ENCODE peak calls at places on chromosome 3, in five cellular contexts. E is GM23248, B is PC-9, G is HCT116, X is PC-3. H is an unnamed sample.
A peak's percentile ranks its signal among the peaks of the same experiment; 100 is the strongest.

GRCh38 chr3:65963787-65964707 is 74.7 kb downstream of the MAGI1 start:
- DNase-seq in E (peak; percentile 96), B (peak; percentile 94), G (peak; percentile 90), X (peak; percentile 74), H (no peak)

GRCh38 chr3:160754371-160754854 is 1.6 kb upstream of the PPM1L start:
- DNase-seq in E (peak; percentile 72), B (peak; percentile 54), G (no peak), X (peak; percentile 51), H (peak; percentile 49)

GRCh38 chr3:188274249-188274915 is 120.4 kb downstream of the LPP start:
- DNase-seq in E (peak; percentile 31), B (no peak), G (no peak), X (peak; percentile 50), H (no peak)

GRCh38 chr3:14210843-14211594 is 32.4 kb downstream of the LSM3 start:
- DNase-seq in E (peak; percentile 69), B (peak; percentile 56), G (no peak), X (no peak), H (no peak)

GRCh38 chr3:172467170-172467824 is 19.0 kb upstream of the GHSR start:
- DNase-seq in E (peak; percentile 60), B (peak; percentile 98), G (peak; percentile 42), X (peak; percentile 53), H (no peak)

GRCh38 chr3:155391104-155391503 is 97.6 kb upstream of the STRIT1 start:
- DNase-seq in E (peak; percentile 93), B (no peak), G (no peak), X (no peak), H (no peak)

GRCh38 chr3:66121288-66121687 is 82.6 kb upstream of the MAGI1 start:
- DNase-seq in E (peak; percentile 46), B (peak; percentile 53), G (no peak), X (peak; percentile 6), H (no peak)

GRCh38 chr3:150733936-150734794 is 28.8 kb downstream of the SIAH2 start:
- DNase-seq in E (no peak), B (no peak), G (no peak), X (no peak), H (no peak)

GRCh38 chr3:124972457-124972856 is 37.9 kb upstream of the MUC13 start:
- DNase-seq in E (no peak), B (no peak), G (no peak), X (no peak), H (no peak)

GRCh38 chr3:50474717-50475116 is 28.7 kb downstream of the CACNA2D2 start:
- DNase-seq in E (peak; percentile 82), B (no peak), G (no peak), X (peak; percentile 18), H (no peak)

GRCh38 chr3:42764115-42764514 is 8.9 kb downstream of the CCDC13 start:
- DNase-seq in E (no peak), B (peak; percentile 51), G (no peak), X (peak; percentile 39), H (no peak)

GRCh38 chr3:146972726-146973125 is 367.6 kb upstream of the PLSCR5 start:
- DNase-seq in E (peak; percentile 79), B (no peak), G (no peak), X (no peak), H (no peak)

GRCh38 chr3:180563411-180563810 is 38.6 kb upstream of the TTC14 start:
- DNase-seq in E (no peak), B (no peak), G (no peak), X (no peak), H (no peak)

GRCh38 chr3:157531301-157531660 is 28.1 kb upstream of the VEPH1 start:
- DNase-seq in E (peak; percentile 71), B (no peak), G (no peak), X (peak; percentile 39), H (no peak)

GRCh38 chr3:43152649-43153048 is 46.8 kb upstream of the POMGNT2 start:
- DNase-seq in E (no peak), B (no peak), G (no peak), X (no peak), H (no peak)

GRCh38 chr3:14434105-14434504 is 31.7 kb downstream of the SLC6A6 start:
- DNase-seq in E (peak; percentile 92), B (peak; percentile 43), G (no peak), X (peak; percentile 76), H (no peak)

GRCh38 chr3:57060089-57060829 is at the start of gene SPATA12:
- DNase-seq in E (peak; percentile 96), B (peak; percentile 97), G (peak; percentile 96), X (peak; percentile 98), H (no peak)

GRCh38 chr3:162984752-162985151 is 1488.1 kb downstream of the OTOL1 start:
- DNase-seq in E (no peak), B (no peak), G (no peak), X (no peak), H (no peak)

GRCh38 chr3:113210608-113211369 is 568 bp upstream of the BOC start:
- DNase-seq in E (peak; percentile 58), B (no peak), G (no peak), X (no peak), H (no peak)

GRCh38 chr3:164155386-164155785 is 922.9 kb downstream of the SI start:
- DNase-seq in E (no peak), B (no peak), G (no peak), X (peak; percentile 7), H (no peak)

GRCh38 chr3:22819209-22819608 is 383.9 kb upstream of the UBE2E2 start:
- DNase-seq in E (no peak), B (no peak), G (no peak), X (no peak), H (no peak)

GRCh38 chr3:8451696-8452095 is 49.9 kb upstream of the LMCD1 start:
- DNase-seq in E (peak; percentile 89), B (no peak), G (no peak), X (no peak), H (no peak)

GRCh38 chr3:103863381-103863780 is 1428.6 kb downstream of the ZPLD1 start:
- DNase-seq in E (no peak), B (no peak), G (no peak), X (no peak), H (no peak)

GRCh38 chr3:21839592-21839991 is 88.6 kb upstream of the ZNF385D start:
- DNase-seq in E (peak; percentile 96), B (no peak), G (no peak), X (peak; percentile 68), H (peak; percentile 0)

GRCh38 chr3:100260081-100260684 is 609 bp upstream of the TBC1D23 start:
- DNase-seq in E (peak; percentile 73), B (peak; percentile 46), G (no peak), X (no peak), H (no peak)

GRCh38 chr3:153252963-153253362 is 90.9 kb downstream of the RAP2B start:
- DNase-seq in E (peak; percentile 58), B (no peak), G (no peak), X (peak; percentile 93), H (no peak)

GRCh38 chr3:9397911-9398714 is 698 bp downstream of the SETD5 start:
- DNase-seq in E (peak; percentile 69), B (peak; percentile 45), G (no peak), X (no peak), H (peak; percentile 38)

GRCh38 chr3:50205719-50206276 is 727 bp downstream of the SLC38A3 start:
- DNase-seq in E (no peak), B (no peak), G (peak; percentile 63), X (no peak), H (no peak)

GRCh38 chr3:157239082-157239704 is 79.2 kb upstream of the CCNL1 start:
- DNase-seq in E (peak; percentile 73), B (no peak), G (peak; percentile 46), X (peak; percentile 81), H (peak; percentile 64)

GRCh38 chr3:29202368-29202767 is 78.5 kb upstream of the RBMS3 start:
- DNase-seq in E (peak; percentile 44), B (no peak), G (no peak), X (peak; percentile 84), H (no peak)

GRCh38 chr3:39933986-39934693 is 124.7 kb downstream of the MYRIP start:
- DNase-seq in E (no peak), B (no peak), G (no peak), X (no peak), H (no peak)

GRCh38 chr3:99866167-99866810 is 48.6 kb downstream of the CMSS1 start:
- DNase-seq in E (peak; percentile 86), B (no peak), G (no peak), X (peak; percentile 43), H (no peak)

GRCh38 chr3:170809021-170809974 is 60.7 kb downstream of the RPL22L1 start:
- DNase-seq in E (peak; percentile 86), B (peak; percentile 81), G (peak; percentile 56), X (peak; percentile 95), H (peak; percentile 48)

GRCh38 chr3:150177673-150178378 is 207.1 kb upstream of the PFN2 start:
- DNase-seq in E (peak; percentile 79), B (no peak), G (no peak), X (peak; percentile 56), H (no peak)

GRCh38 chr3:111666041-111666735 is 71.0 kb upstream of the ZBED2 start:
- DNase-seq in E (peak; percentile 11), B (no peak), G (no peak), X (peak; percentile 39), H (no peak)

GRCh38 chr3:42473083-42473932 is 29.1 kb upstream of the VIPR1 start:
- DNase-seq in E (peak; percentile 2), B (peak; percentile 83), G (no peak), X (no peak), H (no peak)

GRCh38 chr3:107198522-107199271 is 178.5 kb upstream of the CCDC54 start:
- DNase-seq in E (peak; percentile 52), B (no peak), G (no peak), X (no peak), H (no peak)

GRCh38 chr3:16788440-16789057 is 96.2 kb upstream of the PLCL2 start:
- DNase-seq in E (no peak), B (no peak), G (no peak), X (no peak), H (no peak)
- H3K9me2 ChIP-seq in E (no peaks in the 10 kb centered on the region), B (no peaks in the 10 kb centered on the region), G (no peaks in the 10 kb centered on the region), X (no peaks in the 10 kb centered on the region), H (no peaks in the 10 kb centered on the region)

GRCh38 chr3:134794950-134795775 is at the start of gene EPHB1:
- DNase-seq in E (peak; percentile 95), B (no peak), G (peak; percentile 60), X (peak; percentile 79), H (peak; percentile 71)
- H3K27ac ChIP-seq in E (no peak within 1 kb of the TSS), B (no peak within 1 kb of the TSS), G (no peak within 1 kb of the TSS), X (no peak within 1 kb of the TSS), H (no peak within 1 kb of the TSS)

DNA sequence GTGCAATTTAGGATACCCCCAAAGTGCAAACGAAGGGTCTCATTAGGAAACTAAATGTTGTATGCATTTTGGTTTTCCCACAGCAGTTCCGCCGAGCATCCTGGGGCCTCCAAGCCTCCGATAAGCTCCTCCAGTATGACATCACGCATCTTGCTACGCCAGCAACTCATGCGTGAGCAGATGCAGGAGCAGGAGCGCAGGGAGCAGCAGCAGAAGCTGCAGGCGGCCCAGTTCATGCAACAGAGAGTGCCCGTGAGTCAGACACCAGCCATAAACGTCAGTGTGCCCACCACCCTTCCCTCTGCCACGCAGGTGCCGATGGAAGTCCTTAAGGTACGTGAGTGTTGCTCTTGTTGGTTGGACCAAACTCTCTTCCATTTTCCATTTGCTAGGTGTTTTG is 120.5 kb upstream of the SAMMSON start:
- DNase-seq in E (no peak), B (no peak), G (no peak), X (no peak), H (no peak)
- H3K4me1 ChIP-seq in E (no peaks in the 10 kb centered on the region), B (peaks cover 12% of the 10 kb centered on the region), G (no peaks in the 10 kb centered on the region), X (peaks cover 13% of the 10 kb centered on the region), H (no peaks in the 10 kb centered on the region)

DNA sequence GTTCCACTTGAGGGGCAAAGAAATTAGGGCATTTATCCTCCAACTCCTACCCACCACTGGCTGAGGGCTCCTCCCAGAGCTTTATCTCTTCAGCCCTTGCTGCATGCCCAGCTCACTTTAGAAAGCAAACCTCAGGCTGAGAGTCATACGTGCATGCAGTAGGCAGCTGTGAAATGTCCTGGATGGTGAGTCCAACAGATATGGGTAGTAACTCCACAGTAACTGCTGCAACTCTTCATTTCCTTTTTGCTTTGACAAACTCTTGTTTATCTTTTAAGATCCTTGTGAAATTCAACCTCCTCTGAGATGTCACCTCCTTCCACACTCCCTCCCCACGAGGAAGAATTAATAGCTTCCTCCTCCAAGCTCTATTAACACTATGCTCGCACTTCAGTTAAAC is 35.9 kb upstream of the CTNNB1 start:
- DNase-seq in E (no peak), B (no peak), G (no peak), X (no peak), H (no peak)
- H3K9me2 ChIP-seq in E (no peaks in the 10 kb centered on the region), B (no peaks in the 10 kb centered on the region), G (no peaks in the 10 kb centered on the region), X (no peaks in the 10 kb centered on the region), H (no peaks in the 10 kb centered on the region)